ENCODE peak calls at places on chromosomes 12 and 14, in five cellular contexts. One of them, this sample, is unnamed. For H3K36me3 and H3K4me1, the result is how much of the 10 kb centered on the place peaks cover.

GRCh38 chr12:109877504-109878246 is 2.7 kb downstream of the GLTP start:
- DNase-seq in ovary: no peak
- DNase-seq in cardiac muscle cell: no peak
- DNase-seq in Peyer's patch: no peak
- DNase-seq in upper lobe of left lung: no peak
- DNase-seq in this sample: no peak

GRCh38 chr14:89890589-89890988 is 63.9 kb downstream of the EFCAB11 start:
- DNase-seq in ovary: no peak
- DNase-seq in cardiac muscle cell: no peak
- DNase-seq in Peyer's patch: no peak
- DNase-seq in upper lobe of left lung: no peak
- DNase-seq in this sample: no peak

GRCh38 chr14:24329736-24330135 is 5.1 kb downstream of the ADCY4 start:
- DNase-seq in ovary: no peak
- DNase-seq in cardiac muscle cell: no peak
- DNase-seq in Peyer's patch: no peak
- DNase-seq in upper lobe of left lung: peak
- DNase-seq in this sample: no peak

GRCh38 chr12:94187351-94187750 is 39.0 kb downstream of the PLXNC1 start:
- DNase-seq in ovary: no peak
- DNase-seq in cardiac muscle cell: no peak
- DNase-seq in Peyer's patch: no peak
- DNase-seq in upper lobe of left lung: no peak
- DNase-seq in this sample: peak

GRCh38 chr12:107282628-107283027 is 189.3 kb upstream of the CRY1 start:
- DNase-seq in ovary: no peak
- DNase-seq in cardiac muscle cell: no peak
- DNase-seq in Peyer's patch: no peak
- DNase-seq in upper lobe of left lung: no peak
- DNase-seq in this sample: no peak

GRCh38 chr12:98397323-98398105 is 117.9 kb upstream of the TMPO start:
- DNase-seq in ovary: peak
- DNase-seq in cardiac muscle cell: peak
- DNase-seq in Peyer's patch: peak
- DNase-seq in upper lobe of left lung: peak
- DNase-seq in this sample: peak

GRCh38 chr12:100661300-100661951 is 87.9 kb downstream of the GAS2L3 start:
- DNase-seq in ovary: no peak
- DNase-seq in cardiac muscle cell: peak
- DNase-seq in Peyer's patch: no peak
- DNase-seq in upper lobe of left lung: no peak
- DNase-seq in this sample: no peak

GRCh38 chr12:27808831-27809230 is 28.8 kb upstream of the MANSC4 start:
- DNase-seq in ovary: no peak
- DNase-seq in cardiac muscle cell: no peak
- DNase-seq in Peyer's patch: no peak
- DNase-seq in upper lobe of left lung: no peak
- DNase-seq in this sample: no peak

GRCh38 chr12:26828315-26828714 is 4.7 kb downstream of the ITPR2 start:
- DNase-seq in ovary: no peak
- DNase-seq in cardiac muscle cell: no peak
- DNase-seq in Peyer's patch: no peak
- DNase-seq in upper lobe of left lung: no peak
- DNase-seq in this sample: no peak

GRCh38 chr14:75401356-75401755 is 26.5 kb upstream of the JDP2 start:
- DNase-seq in ovary: peak
- DNase-seq in cardiac muscle cell: peak
- DNase-seq in Peyer's patch: peak
- DNase-seq in upper lobe of left lung: no peak
- DNase-seq in this sample: peak

GRCh38 chr12:123164222-123164621 is 13.3 kb upstream of the PITPNM2 start:
- DNase-seq in ovary: no peak
- DNase-seq in cardiac muscle cell: no peak
- DNase-seq in Peyer's patch: no peak
- DNase-seq in upper lobe of left lung: no peak
- DNase-seq in this sample: no peak

GRCh38 chr12:123163227-123163626 is 12.3 kb upstream of the PITPNM2 start:
- DNase-seq in ovary: no peak
- DNase-seq in cardiac muscle cell: no peak
- DNase-seq in Peyer's patch: no peak
- DNase-seq in upper lobe of left lung: no peak
- DNase-seq in this sample: no peak

GRCh38 chr12:123164710-123165261 is 13.9 kb upstream of the PITPNM2 start:
- DNase-seq in ovary: no peak
- DNase-seq in cardiac muscle cell: no peak
- DNase-seq in Peyer's patch: no peak
- DNase-seq in upper lobe of left lung: no peak
- DNase-seq in this sample: no peak

GRCh38 chr12:123165537-123165936 is 14.6 kb upstream of the PITPNM2 start:
- DNase-seq in ovary: no peak
- DNase-seq in cardiac muscle cell: no peak
- DNase-seq in Peyer's patch: no peak
- DNase-seq in upper lobe of left lung: peak
- DNase-seq in this sample: no peak

GRCh38 chr12:123167329-123167728 is 16.4 kb upstream of the PITPNM2 start:
- DNase-seq in ovary: no peak
- DNase-seq in cardiac muscle cell: no peak
- DNase-seq in Peyer's patch: no peak
- DNase-seq in upper lobe of left lung: no peak
- DNase-seq in this sample: no peak
- H3K36me3 ChIP-seq in ovary: under half
- H3K36me3 ChIP-seq in cardiac muscle cell: under half
- H3K36me3 ChIP-seq in Peyer's patch: under half
- H3K36me3 ChIP-seq in upper lobe of left lung: under half
- H3K36me3 ChIP-seq in this sample: half or more

DNA sequence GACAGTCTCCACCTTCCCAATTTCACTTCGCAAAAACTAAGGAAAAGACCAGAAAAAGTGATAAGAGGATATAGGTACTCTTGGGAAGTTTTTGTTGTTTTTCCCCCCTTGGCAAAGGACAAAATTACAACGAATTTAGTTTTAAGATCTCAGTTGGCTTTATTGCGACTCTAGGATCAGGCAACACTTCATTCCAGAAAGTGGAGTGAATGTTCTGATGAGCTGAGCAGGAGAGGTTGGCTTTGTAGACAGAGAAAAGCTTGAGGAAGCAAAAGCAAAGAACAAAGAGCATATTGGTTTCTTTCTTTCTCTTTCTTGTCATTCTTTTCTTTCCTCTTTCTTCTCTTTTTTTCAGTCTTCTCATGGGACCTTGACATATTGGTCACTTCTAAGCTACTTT is 640 bp upstream of the ZFYVE1 start:
- DNase-seq in ovary: no peak
- DNase-seq in cardiac muscle cell: no peak
- DNase-seq in Peyer's patch: no peak
- DNase-seq in upper lobe of left lung: no peak
- DNase-seq in this sample: no peak
- H3K4me3 ChIP-seq in ovary: peak
- H3K4me3 ChIP-seq in cardiac muscle cell: peak
- H3K4me3 ChIP-seq in Peyer's patch: peak
- H3K4me3 ChIP-seq in upper lobe of left lung: peak
- H3K4me3 ChIP-seq in this sample: peak

DNA sequence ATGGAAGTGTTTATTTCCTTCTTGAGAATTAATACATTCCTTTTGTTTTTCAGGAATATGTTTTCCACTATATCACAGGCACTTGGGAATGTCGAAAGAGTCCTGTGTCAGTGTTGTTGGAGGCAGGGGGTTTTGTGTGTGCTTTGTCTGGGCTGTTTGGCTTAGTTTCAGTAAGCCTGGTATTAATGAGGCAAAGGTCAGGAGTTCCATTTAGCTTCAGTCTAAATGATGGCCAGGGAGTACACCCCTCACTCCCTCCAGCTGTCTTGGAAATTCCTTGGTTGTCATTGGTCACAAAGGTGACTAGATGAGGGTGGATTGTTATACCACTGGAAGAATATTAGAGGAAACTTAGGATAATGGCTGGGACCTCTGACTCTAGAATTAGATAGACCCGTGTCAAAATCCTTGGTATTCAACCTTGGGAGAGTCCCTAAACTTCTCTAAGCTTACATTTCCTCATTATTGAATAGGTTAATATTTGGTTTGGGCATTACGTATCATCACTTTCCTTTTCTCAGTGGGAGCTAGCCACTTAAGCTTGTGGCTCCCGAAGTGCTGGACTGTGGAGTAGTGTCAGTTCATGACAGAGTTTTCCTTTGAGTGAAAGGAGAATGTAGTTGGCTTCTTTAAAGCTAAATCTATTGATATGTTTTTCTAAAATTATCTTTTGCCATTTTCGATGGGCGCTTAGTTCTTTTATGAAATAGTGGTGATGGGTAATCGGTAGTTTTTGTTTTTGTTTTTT is 5.2 kb downstream of the FRS2 start:
- DNase-seq in ovary: no peak
- DNase-seq in cardiac muscle cell: peak
- DNase-seq in Peyer's patch: no peak
- DNase-seq in upper lobe of left lung: no peak
- DNase-seq in this sample: no peak
- H3K4me1 ChIP-seq in ovary: under half
- H3K4me1 ChIP-seq in cardiac muscle cell: under half
- H3K4me1 ChIP-seq in Peyer's patch: under half
- H3K4me1 ChIP-seq in upper lobe of left lung: under half
- H3K4me1 ChIP-seq in this sample: under half

GRCh38 chr12:12201274-12201758 is 65.5 kb downstream of the LRP6 start:
- DNase-seq in ovary: no peak
- DNase-seq in cardiac muscle cell: peak
- DNase-seq in Peyer's patch: no peak
- DNase-seq in upper lobe of left lung: no peak
- DNase-seq in this sample: no peak
- H3K36me3 ChIP-seq in ovary: under half
- H3K36me3 ChIP-seq in cardiac muscle cell: under half
- H3K36me3 ChIP-seq in Peyer's patch: under half
- H3K36me3 ChIP-seq in upper lobe of left lung: under half
- H3K36me3 ChIP-seq in this sample: half or more

GRCh38 chr12:49683604-49684309 is 23.4 kb downstream of the FMNL3 start:
- DNase-seq in ovary: no peak
- DNase-seq in cardiac muscle cell: no peak
- DNase-seq in Peyer's patch: no peak
- DNase-seq in upper lobe of left lung: no peak
- DNase-seq in this sample: no peak

GRCh38 chr12:49687941-49688340 is 19.3 kb downstream of the FMNL3 start:
- DNase-seq in ovary: no peak
- DNase-seq in cardiac muscle cell: no peak
- DNase-seq in Peyer's patch: no peak
- DNase-seq in upper lobe of left lung: no peak
- DNase-seq in this sample: no peak

GRCh38 chr12:49680075-49680474 is 27.1 kb downstream of the FMNL3 start:
- DNase-seq in ovary: no peak
- DNase-seq in cardiac muscle cell: no peak
- DNase-seq in Peyer's patch: no peak
- DNase-seq in upper lobe of left lung: no peak
- DNase-seq in this sample: no peak

GRCh38 chr12:49689236-49689635 is 18.0 kb downstream of the FMNL3 start:
- DNase-seq in ovary: no peak
- DNase-seq in cardiac muscle cell: no peak
- DNase-seq in Peyer's patch: no peak
- DNase-seq in upper lobe of left lung: no peak
- DNase-seq in this sample: no peak

GRCh38 chr12:49684310-49684854 is 22.8 kb downstream of the FMNL3 start:
- DNase-seq in ovary: no peak
- DNase-seq in cardiac muscle cell: no peak
- DNase-seq in Peyer's patch: no peak
- DNase-seq in upper lobe of left lung: no peak
- DNase-seq in this sample: no peak
- H3K4me3 ChIP-seq in ovary: no peak
- H3K4me3 ChIP-seq in cardiac muscle cell: no peak
- H3K4me3 ChIP-seq in Peyer's patch: no peak
- H3K4me3 ChIP-seq in upper lobe of left lung: no peak
- H3K4me3 ChIP-seq in this sample: no peak

GRCh38 chr14:77761205-77761931 is 412 bp upstream of the SNW1 start:
- DNase-seq in ovary: peak
- DNase-seq in cardiac muscle cell: peak
- DNase-seq in Peyer's patch: no peak
- DNase-seq in upper lobe of left lung: peak
- DNase-seq in this sample: peak
- H3K4me1 ChIP-seq in ovary: under half
- H3K4me1 ChIP-seq in cardiac muscle cell: under half
- H3K4me1 ChIP-seq in Peyer's patch: under half
- H3K4me1 ChIP-seq in upper lobe of left lung: under half
- H3K4me1 ChIP-seq in this sample: under half

GRCh38 chr14:23164949-23165348 is 18.5 kb downstream of the SLC7A8 start:
- DNase-seq in ovary: no peak
- DNase-seq in cardiac muscle cell: no peak
- DNase-seq in Peyer's patch: no peak
- DNase-seq in upper lobe of left lung: no peak
- DNase-seq in this sample: no peak
- H3K36me3 ChIP-seq in ovary: under half
- H3K36me3 ChIP-seq in cardiac muscle cell: under half
- H3K36me3 ChIP-seq in Peyer's patch: under half
- H3K36me3 ChIP-seq in upper lobe of left lung: under half
- H3K36me3 ChIP-seq in this sample: under half

DNA sequence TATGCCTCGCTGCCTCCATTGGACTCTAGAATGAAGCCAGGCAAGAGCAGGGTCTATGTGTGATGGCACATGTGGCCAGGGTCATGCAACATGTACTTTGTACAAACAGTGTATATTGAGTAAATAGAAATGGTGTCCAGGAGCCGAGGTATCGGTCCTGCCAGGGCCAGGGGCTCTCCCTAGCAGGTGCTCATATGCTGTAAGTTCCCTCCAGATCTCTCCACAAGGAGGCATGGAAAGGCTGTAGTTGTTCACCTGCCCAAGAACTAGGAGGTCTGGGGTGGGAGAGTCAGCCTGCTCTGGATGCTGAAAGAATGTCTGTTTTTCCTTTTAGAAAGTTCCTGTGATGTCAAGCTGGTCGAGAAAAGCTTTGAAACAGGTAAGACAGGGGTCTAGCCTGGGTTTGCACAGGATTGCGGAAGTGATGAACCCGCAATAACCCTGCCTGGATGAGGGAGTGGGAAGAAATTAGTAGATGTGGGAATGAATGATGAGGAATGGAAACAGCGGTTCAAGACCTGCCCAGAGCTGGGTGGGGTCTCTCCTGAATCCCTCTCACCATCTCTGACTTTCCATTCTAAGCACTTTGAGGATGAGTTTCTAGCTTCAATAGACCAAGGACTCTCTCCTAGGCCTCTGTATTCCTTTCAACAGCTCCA is 39.6 kb downstream of the DAD1 start:
- DNase-seq in ovary: no peak
- DNase-seq in cardiac muscle cell: no peak
- DNase-seq in Peyer's patch: no peak
- DNase-seq in upper lobe of left lung: no peak
- DNase-seq in this sample: no peak
- H3K4me3 ChIP-seq in ovary: no peak
- H3K4me3 ChIP-seq in cardiac muscle cell: no peak
- H3K4me3 ChIP-seq in Peyer's patch: no peak
- H3K4me3 ChIP-seq in upper lobe of left lung: no peak
- H3K4me3 ChIP-seq in this sample: no peak

This sample was measured in A673.